ENCODE peak calls at places on chromosomes 13 and 19, in four cellular contexts. One of them, this sample, is unnamed.

GRCh38 chr19:6209233-6209632 is 70.5 kb downstream of the MLLT1 start:
- DNase-seq in upper lobe of right lung: peak; percentile 30
- DNase-seq in mesendoderm: no peak
- DNase-seq in psoas muscle: peak; percentile 20
- DNase-seq in this sample: no peak

GRCh38 chr13:110278859-110279258 is 28.1 kb downstream of the COL4A1 start:
- DNase-seq in upper lobe of right lung: no peak
- DNase-seq in mesendoderm: no peak
- DNase-seq in psoas muscle: no peak
- DNase-seq in this sample: no peak

GRCh38 chr19:15108145-15108844 is 1.1 kb downstream of the SYDE1 start:
- DNase-seq in upper lobe of right lung: no peak
- DNase-seq in mesendoderm: peak; percentile 65
- DNase-seq in psoas muscle: peak; percentile 49
- DNase-seq in this sample: no peak

GRCh38 chr13:111973186-111974064 is 93.5 kb upstream of the SOX1 start:
- DNase-seq in psoas muscle: no peak
- DNase-seq in upper lobe of right lung: no peak
- DNase-seq in mesendoderm: peak; percentile 27
- DNase-seq in this sample: no peak

GRCh38 chr19:2210206-2210605 is 25.9 kb downstream of the PLEKHJ1 start:
- DNase-seq in psoas muscle: no peak
- DNase-seq in mesendoderm: no peak
- DNase-seq in upper lobe of right lung: no peak
- DNase-seq in this sample: no peak

GRCh38 chr13:22114630-22115311 is 443.9 kb downstream of the FGF9 start:
- DNase-seq in upper lobe of right lung: no peak
- DNase-seq in psoas muscle: no peak
- DNase-seq in mesendoderm: no peak
- DNase-seq in this sample: peak; percentile 79

GRCh38 chr19:2223959-2224358 is 12.2 kb downstream of the PLEKHJ1 start:
- DNase-seq in psoas muscle: no peak
- DNase-seq in upper lobe of right lung: no peak
- DNase-seq in mesendoderm: no peak
- DNase-seq in this sample: no peak

GRCh38 chr19:53646144-53646543 is 14.3 kb downstream of the DPRX start:
- DNase-seq in mesendoderm: no peak
- DNase-seq in upper lobe of right lung: no peak
- DNase-seq in psoas muscle: no peak
- DNase-seq in this sample: no peak

GRCh38 chr19:58544591-58545285 is 874 bp downstream of the TRIM28 start:
- DNase-seq in mesendoderm: peak; percentile 57
- DNase-seq in psoas muscle: no peak
- DNase-seq in upper lobe of right lung: peak; percentile 74
- DNase-seq in this sample: no peak

GRCh38 chr13:30685320-30685859 is 50.0 kb upstream of the ALOX5AP start:
- DNase-seq in mesendoderm: no peak
- DNase-seq in psoas muscle: no peak
- DNase-seq in upper lobe of right lung: no peak
- DNase-seq in this sample: no peak

GRCh38 chr19:39409886-39410619 is 2.4 kb upstream of the PLEKHG2 start:
- DNase-seq in upper lobe of right lung: peak; percentile 92
- DNase-seq in psoas muscle: peak; percentile 95
- DNase-seq in mesendoderm: peak; percentile 73
- DNase-seq in this sample: peak; percentile 87

GRCh38 chr19:23070353-23070781 is 46.5 kb upstream of the ZNF730 start:
- DNase-seq in psoas muscle: peak; percentile 60
- DNase-seq in upper lobe of right lung: no peak
- DNase-seq in mesendoderm: peak; percentile 27
- DNase-seq in this sample: no peak

GRCh38 chr13:61486496-61486895 is 70.8 kb upstream of the PCDH20 start:
- DNase-seq in mesendoderm: no peak
- DNase-seq in upper lobe of right lung: no peak
- DNase-seq in psoas muscle: peak; percentile 12
- DNase-seq in this sample: no peak

GRCh38 chr19:49338023-49338677 is 2.9 kb downstream of the CD37 start:
- DNase-seq in upper lobe of right lung: peak; percentile 66
- DNase-seq in psoas muscle: no peak
- DNase-seq in mesendoderm: peak; percentile 69
- DNase-seq in this sample: no peak

GRCh38 chr19:15181394-15181793 is 19.4 kb downstream of the NOTCH3 start:
- DNase-seq in upper lobe of right lung: no peak
- DNase-seq in psoas muscle: no peak
- DNase-seq in mesendoderm: no peak
- DNase-seq in this sample: no peak

GRCh38 chr13:27283906-27284523 is 13.4 kb downstream of the RASL11A start:
- DNase-seq in upper lobe of right lung: no peak
- DNase-seq in psoas muscle: no peak
- DNase-seq in mesendoderm: no peak
- DNase-seq in this sample: no peak

GRCh38 chr13:94548382-94549240 is 47.3 kb downstream of the TGDS start:
- DNase-seq in psoas muscle: peak; percentile 77
- DNase-seq in upper lobe of right lung: peak; percentile 80
- DNase-seq in mesendoderm: no peak
- DNase-seq in this sample: no peak

GRCh38 chr13:82802528-82802927 is 1079.7 kb downstream of the SLITRK1 start:
- DNase-seq in mesendoderm: no peak
- DNase-seq in psoas muscle: no peak
- DNase-seq in upper lobe of right lung: no peak
- DNase-seq in this sample: no peak

GRCh38 chr13:60311527-60311926 is 85.5 kb upstream of the TDRD3 start:
- DNase-seq in upper lobe of right lung: no peak
- DNase-seq in psoas muscle: no peak
- DNase-seq in mesendoderm: no peak
- DNase-seq in this sample: no peak

GRCh38 chr13:113802761-113803160 is 43.7 kb downstream of the TMEM255B start:
- DNase-seq in upper lobe of right lung: peak; percentile 62
- DNase-seq in psoas muscle: peak; percentile 50
- DNase-seq in mesendoderm: peak; percentile 49
- DNase-seq in this sample: no peak

GRCh38 chr19:6611441-6611852 is 20.5 kb upstream of the CD70 start:
- DNase-seq in psoas muscle: no peak
- DNase-seq in upper lobe of right lung: no peak
- DNase-seq in mesendoderm: no peak
- DNase-seq in this sample: no peak

GRCh38 chr19:10118960-10119359 is 739 bp downstream of the EIF3G start:
- DNase-seq in upper lobe of right lung: no peak
- DNase-seq in mesendoderm: peak; percentile 45
- DNase-seq in psoas muscle: no peak
- DNase-seq in this sample: no peak

GRCh38 chr13:47798194-47798593 is 202.9 kb downstream of the SUCLA2 start:
- DNase-seq in psoas muscle: no peak
- DNase-seq in upper lobe of right lung: no peak
- DNase-seq in mesendoderm: no peak
- DNase-seq in this sample: no peak

GRCh38 chr13:106919638-106920037 is 351.7 kb upstream of the ARGLU1 start:
- DNase-seq in upper lobe of right lung: no peak
- DNase-seq in mesendoderm: no peak
- DNase-seq in psoas muscle: peak; percentile 65
- DNase-seq in this sample: no peak

GRCh38 chr19:52735734-52736133 is 890 bp upstream of the ZNF611 start:
- DNase-seq in mesendoderm: peak; percentile 98
- DNase-seq in upper lobe of right lung: peak; percentile 85
- DNase-seq in psoas muscle: peak; percentile 78
- DNase-seq in this sample: no peak

GRCh38 chr19:4909897-4910593 is 744 bp downstream of the UHRF1 start:
- DNase-seq in mesendoderm: peak; percentile 92
- DNase-seq in psoas muscle: peak; percentile 96
- DNase-seq in upper lobe of right lung: peak; percentile 96
- DNase-seq in this sample: peak; percentile 93

GRCh38 chr19:4908781-4909171 is 525 bp upstream of the UHRF1 start:
- DNase-seq in mesendoderm: no peak
- DNase-seq in upper lobe of right lung: no peak
- DNase-seq in psoas muscle: no peak
- DNase-seq in this sample: no peak

GRCh38 chr19:4910594-4911273 is 1.4 kb downstream of the UHRF1 start:
- DNase-seq in psoas muscle: no peak
- DNase-seq in upper lobe of right lung: no peak
- DNase-seq in mesendoderm: peak; percentile 22
- DNase-seq in this sample: no peak

GRCh38 chr19:4908311-4908710 is 990 bp upstream of the UHRF1 start:
- DNase-seq in psoas muscle: no peak
- DNase-seq in upper lobe of right lung: no peak
- DNase-seq in mesendoderm: peak; percentile 27
- DNase-seq in this sample: no peak

DNA sequence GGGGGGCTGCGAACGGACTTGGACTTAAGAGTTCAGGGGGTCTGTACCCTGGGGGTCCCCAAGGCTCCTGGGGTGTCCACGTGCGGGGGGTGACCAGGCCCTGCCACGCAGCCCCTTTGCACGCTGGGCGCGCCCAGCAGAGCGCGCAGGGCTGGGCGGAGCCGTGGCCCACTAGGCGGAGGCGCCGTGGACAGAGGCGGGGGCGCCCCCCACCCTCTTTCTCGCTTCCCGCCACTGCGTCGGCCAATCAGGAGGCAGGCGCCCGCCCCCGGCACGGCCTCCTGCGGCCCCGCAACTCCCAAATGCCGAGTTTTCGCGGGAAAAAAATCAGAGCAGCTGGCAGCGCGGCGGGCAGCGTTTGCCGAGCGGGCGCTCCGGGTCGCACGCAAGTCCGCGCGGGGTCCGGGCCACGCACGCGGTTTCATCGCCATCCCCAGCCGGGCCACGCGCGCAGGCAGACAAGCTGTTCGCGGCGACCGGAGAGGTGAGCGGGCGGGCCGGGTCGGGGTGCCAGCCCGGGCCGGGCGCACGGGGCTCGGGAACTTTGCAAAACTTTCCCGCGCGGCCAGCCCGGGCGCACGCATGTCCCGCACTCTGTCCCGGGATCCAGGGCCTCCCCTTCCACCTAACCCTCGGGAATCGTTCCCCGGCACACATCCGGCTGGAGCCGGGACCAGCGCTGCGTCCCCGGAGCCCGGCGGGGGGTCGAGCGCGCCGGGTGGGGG is at the start of gene UHRF1:
- DNase-seq in psoas muscle: no peak
- DNase-seq in upper lobe of right lung: no peak
- DNase-seq in mesendoderm: peak; percentile 40
- DNase-seq in this sample: no peak
- H3K4me1 ChIP-seq in psoas muscle: peaks cover 19% of the 10 kb centered on the region
- H3K4me1 ChIP-seq in upper lobe of right lung: peaks cover 26% of the 10 kb centered on the region
- H3K4me1 ChIP-seq in mesendoderm: no peaks in the 10 kb centered on the region
- H3K4me1 ChIP-seq in this sample: peaks cover 50% of the 10 kb centered on the region

DNA sequence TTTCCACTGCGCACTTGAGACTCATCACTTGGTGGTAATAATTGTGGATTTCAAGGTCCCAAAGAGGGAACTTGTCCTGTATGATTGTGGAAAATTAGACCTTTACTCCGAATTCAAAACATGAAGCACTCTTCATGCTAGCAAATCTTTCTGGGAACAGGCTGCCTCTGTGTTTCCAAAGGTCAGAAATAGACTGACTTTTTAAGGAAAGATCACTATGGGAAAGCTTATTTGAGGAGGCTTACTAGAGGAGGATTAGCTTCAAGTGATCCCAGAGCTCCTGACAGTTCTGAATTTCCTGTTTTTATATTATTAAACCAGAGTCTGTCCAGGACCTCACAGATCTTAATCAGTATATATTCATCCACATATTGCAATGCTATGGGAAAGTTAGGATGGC is 5.5 kb downstream of the WDFY2 start:
- DNase-seq in mesendoderm: no peak
- DNase-seq in upper lobe of right lung: no peak
- DNase-seq in psoas muscle: no peak
- DNase-seq in this sample: no peak
- H3K4me1 ChIP-seq in mesendoderm: peaks cover 8% of the 10 kb centered on the region
- H3K4me1 ChIP-seq in upper lobe of right lung: peaks cover 37% of the 10 kb centered on the region
- H3K4me1 ChIP-seq in psoas muscle: peaks cover 20% of the 10 kb centered on the region
- H3K4me1 ChIP-seq in this sample: peaks cover 36% of the 10 kb centered on the region

DNA sequence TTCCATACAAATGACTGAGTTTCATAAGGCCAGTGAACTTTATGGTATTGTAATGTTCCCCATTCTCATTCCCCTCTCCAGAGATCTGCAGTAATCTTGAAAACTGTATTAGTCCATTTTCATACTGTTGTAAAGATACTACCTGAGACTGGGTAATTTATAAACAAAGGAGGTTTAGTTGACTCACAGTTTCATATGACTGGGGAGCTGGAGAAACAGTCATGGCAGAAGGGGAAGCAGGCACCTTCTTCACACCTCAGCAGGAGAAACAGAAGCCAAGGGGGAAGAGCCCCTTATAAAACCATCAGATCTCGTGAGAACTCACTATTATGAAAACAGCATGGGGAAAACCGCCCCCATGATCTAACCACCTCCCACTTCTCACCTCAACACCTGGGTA is 318.7 kb upstream of the KLF12 start:
- DNase-seq in mesendoderm: no peak
- DNase-seq in psoas muscle: no peak
- DNase-seq in upper lobe of right lung: no peak
- DNase-seq in this sample: no peak
- H3K4me1 ChIP-seq in mesendoderm: no peaks in the 10 kb centered on the region
- H3K4me1 ChIP-seq in psoas muscle: no peaks in the 10 kb centered on the region
- H3K4me1 ChIP-seq in upper lobe of right lung: no peaks in the 10 kb centered on the region
- H3K4me1 ChIP-seq in this sample: no peaks in the 10 kb centered on the region

GRCh38 chr19:17086129-17086528 is 10.6 kb downstream of the MYO9B start:
- DNase-seq in mesendoderm: no peak
- DNase-seq in psoas muscle: no peak
- DNase-seq in upper lobe of right lung: no peak
- DNase-seq in this sample: no peak
- H3K4me1 ChIP-seq in mesendoderm: no peaks in the 10 kb centered on the region
- H3K4me1 ChIP-seq in psoas muscle: peaks cover 3% of the 10 kb centered on the region
- H3K4me1 ChIP-seq in upper lobe of right lung: peaks cover 30% of the 10 kb centered on the region
- H3K4me1 ChIP-seq in this sample: peaks cover 24% of the 10 kb centered on the region

GRCh38 chr19:662207-662961 is 630 bp downstream of the RNF126 start:
- DNase-seq in upper lobe of right lung: peak; percentile 84
- DNase-seq in psoas muscle: peak; percentile 71
- DNase-seq in mesendoderm: peak; percentile 78
- DNase-seq in this sample: peak; percentile 77

GRCh38 chr19:662962-663681 is at the start of gene RNF126:
- DNase-seq in mesendoderm: peak; percentile 91
- DNase-seq in upper lobe of right lung: peak; percentile 96
- DNase-seq in psoas muscle: peak; percentile 96
- DNase-seq in this sample: peak; percentile 90

GRCh38 chr19:664913-665443 is 2.0 kb upstream of the RNF126 start:
- DNase-seq in psoas muscle: peak; percentile 88
- DNase-seq in upper lobe of right lung: peak; percentile 90
- DNase-seq in mesendoderm: peak; percentile 91
- DNase-seq in this sample: peak; percentile 75

GRCh38 chr19:661427-662196 is 1.4 kb downstream of the RNF126 start:
- DNase-seq in upper lobe of right lung: no peak
- DNase-seq in psoas muscle: no peak
- DNase-seq in mesendoderm: no peak
- DNase-seq in this sample: peak; percentile 76

GRCh38 chr19:663682-664117 is 686 bp upstream of the RNF126 start:
- DNase-seq in psoas muscle: no peak
- DNase-seq in mesendoderm: no peak
- DNase-seq in upper lobe of right lung: no peak
- DNase-seq in this sample: no peak
- H3K4me1 ChIP-seq in psoas muscle: peaks cover 45% of the 10 kb centered on the region
- H3K4me1 ChIP-seq in mesendoderm: peaks cover 2% of the 10 kb centered on the region
- H3K4me1 ChIP-seq in upper lobe of right lung: peaks cover 52% of the 10 kb centered on the region
- H3K4me1 ChIP-seq in this sample: peaks cover 40% of the 10 kb centered on the region

DNA sequence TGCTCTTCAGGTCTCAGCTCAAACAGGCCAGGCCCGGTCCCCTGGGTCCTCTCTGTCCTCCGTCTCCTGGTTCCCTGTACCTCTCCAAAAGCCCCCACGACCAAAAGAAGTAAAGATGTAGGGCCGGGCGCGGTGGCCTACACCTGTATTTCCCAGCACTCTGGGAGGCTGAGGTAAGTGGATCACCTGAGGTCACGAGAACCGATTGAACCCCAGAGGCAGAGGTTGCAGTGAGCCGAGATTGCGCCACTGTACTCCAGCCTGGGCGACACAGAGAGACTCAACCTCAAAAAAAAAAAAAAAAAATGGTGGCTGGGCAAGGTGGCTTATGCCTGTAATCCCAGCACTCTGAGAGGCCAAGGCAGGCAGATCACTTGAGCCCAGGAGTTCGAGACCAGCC is 22.0 kb upstream of the BCL3 start:
- DNase-seq in mesendoderm: no peak
- DNase-seq in psoas muscle: no peak
- DNase-seq in upper lobe of right lung: peak; percentile 79
- DNase-seq in this sample: no peak
- H3K4me1 ChIP-seq in mesendoderm: no peaks in the 10 kb centered on the region
- H3K4me1 ChIP-seq in psoas muscle: peaks cover 6% of the 10 kb centered on the region
- H3K4me1 ChIP-seq in upper lobe of right lung: peaks cover 40% of the 10 kb centered on the region
- H3K4me1 ChIP-seq in this sample: peaks cover 15% of the 10 kb centered on the region

This sample was measured in CD4-positive, alpha-beta memory T cell.